ENCODE peak calls at places on chromosomes 11 and 22, in eight cellular contexts. P is fibroblast of lung; K is right atrium auricular region; T is thoracic aorta; G is prostate gland; U is pancreas; J is HCT116; B is CD8-positive, alpha-beta T cell. C is an unnamed sample. For H3K36me3, the result is how much of the 10 kb centered on the place peaks cover.

GRCh38 chr11:1631066-1631568 is 1.5 kb downstream of the KRTAP5-5 start:
- DNase-seq in B (no peak), J (no peak), U (no peak), P (no peak), G (no peak), K (no peak), T (no peak), C (peak)

GRCh38 chr11:69240332-69241074 is 53.5 kb upstream of the MYEOV start:
- DNase-seq in J (peak), P (peak), U (no peak), G (peak), B (peak), K (peak), T (no peak), C (no peak)

GRCh38 chr11:34789196-34789834 is 126.9 kb downstream of the APIP start:
- DNase-seq in T (no peak), K (no peak), G (no peak), B (no peak), J (no peak), P (no peak), U (no peak), C (no peak)

GRCh38 chr22:48477031-48477721 is 1350.5 kb downstream of the BRD1 start:
- DNase-seq in K (no peak), B (no peak), P (no peak), G (no peak), J (no peak), U (no peak), T (no peak), C (no peak)

GRCh38 chr22:26700462-26700861 is 43.1 kb downstream of the MIAT start:
- DNase-seq in G (no peak), P (no peak), T (no peak), B (no peak), U (no peak), K (no peak), J (no peak), C (no peak)

GRCh38 chr11:112822478-112823274 is 138.5 kb upstream of the NCAM1 start:
- DNase-seq in K (no peak), U (no peak), B (no peak), G (no peak), T (no peak), P (no peak), J (no peak), C (no peak)

GRCh38 chr11:77109236-77110019 is 6.8 kb downstream of the OMP start:
- DNase-seq in B (no peak), U (no peak), J (no peak), G (no peak), P (peak), K (no peak), T (no peak), C (no peak)

GRCh38 chr11:6738590-6738989 is 33.2 kb downstream of the OR2AG2 start:
- DNase-seq in G (no peak), K (no peak), B (no peak), T (no peak), J (no peak), P (no peak), U (no peak), C (no peak)

GRCh38 chr11:6057452-6057851 is 26.9 kb upstream of the OR56A1 start:
- DNase-seq in G (no peak), T (no peak), K (no peak), J (no peak), P (no peak), B (no peak), U (no peak), C (no peak)

GRCh38 chr22:45212992-45213751 is 27.5 kb downstream of the KIAA0930 start:
- DNase-seq in P (peak), K (peak), T (peak), U (no peak), B (no peak), G (no peak), J (no peak), C (peak)

GRCh38 chr22:33866521-33866920 is 53.8 kb downstream of the LARGE1 start:
- DNase-seq in U (no peak), K (no peak), B (no peak), G (no peak), J (no peak), P (no peak), T (no peak), C (no peak)

GRCh38 chr11:65915821-65916251 is 3.0 kb downstream of the C11orf68 start:
- DNase-seq in U (no peak), B (no peak), P (peak), T (peak), J (peak), K (peak), G (peak), C (peak)

GRCh38 chr11:90635886-90636285 is 413.0 kb upstream of the CHORDC1 start:
- DNase-seq in T (no peak), G (no peak), U (no peak), K (no peak), B (no peak), J (no peak), P (no peak), C (no peak)

GRCh38 chr11:46120711-46121327 is 435 bp downstream of the PHF21A start:
- DNase-seq in K (no peak), P (no peak), G (no peak), T (no peak), J (no peak), U (peak), B (peak), C (peak)

GRCh38 chr11:10454902-10455631 is at the start of gene AMPD3:
- DNase-seq in K (no peak), B (no peak), P (peak), J (peak), U (no peak), T (no peak), G (peak), C (peak)

GRCh38 chr11:15885913-15886698 is 470.2 kb downstream of the SOX6 start:
- DNase-seq in P (no peak), G (no peak), T (no peak), U (no peak), B (no peak), J (no peak), K (no peak), C (no peak)

GRCh38 chr11:6650980-6651379 is 4.6 kb downstream of the DCHS1 start:
- DNase-seq in P (no peak), U (no peak), T (no peak), G (no peak), B (no peak), J (no peak), K (no peak), C (no peak)

GRCh38 chr11:18623707-18624106 is 10.4 kb downstream of the SPTY2D1 start:
- DNase-seq in B (no peak), J (no peak), P (no peak), G (no peak), U (no peak), T (no peak), K (no peak), C (no peak)

GRCh38 chr11:86185346-86185745 is 59.2 kb upstream of the EED start:
- DNase-seq in K (no peak), G (no peak), J (no peak), B (no peak), P (no peak), U (no peak), T (no peak), C (no peak)

GRCh38 chr11:30216534-30216933 is 14.3 kb upstream of the FSHB start:
- DNase-seq in J (no peak), B (no peak), G (no peak), T (no peak), K (no peak), U (no peak), P (no peak), C (no peak)

GRCh38 chr22:23034621-23035556 is 35.4 kb upstream of the GNAZ start:
- DNase-seq in J (no peak), G (no peak), K (no peak), P (no peak), U (no peak), B (no peak), T (no peak), C (no peak)

GRCh38 chr11:75200051-75200450 is 40.5 kb upstream of the TPBGL start:
- DNase-seq in K (no peak), U (no peak), J (no peak), B (no peak), T (no peak), P (no peak), G (no peak), C (peak)

GRCh38 chr11:32893947-32894827 is 1.6 kb downstream of the QSER1 start:
- DNase-seq in G (peak), K (peak), T (no peak), U (peak), J (peak), P (peak), B (no peak), C (no peak)

GRCh38 chr11:118605116-118605867 is 2.1 kb upstream of the PHLDB1 start:
- DNase-seq in U (no peak), J (no peak), B (no peak), T (no peak), P (peak), G (no peak), K (peak), C (peak)

GRCh38 chr11:9662273-9662672 is 1.6 kb upstream of the SWAP70 start:
- DNase-seq in J (no peak), T (no peak), P (no peak), K (no peak), G (no peak), B (no peak), U (peak), C (no peak)

GRCh38 chr11:14541180-14541579 is 21.0 kb upstream of the PSMA1 start:
- DNase-seq in J (no peak), B (no peak), K (peak), G (no peak), T (no peak), P (peak), U (peak), C (no peak)

GRCh38 chr11:25943031-25943430 is 388.9 kb upstream of the ANO3 start:
- DNase-seq in B (no peak), U (no peak), K (no peak), G (no peak), P (no peak), T (no peak), J (no peak), C (no peak)

GRCh38 chr11:18677560-18677959 is 21.0 kb upstream of the TMEM86A start:
- DNase-seq in J (no peak), U (no peak), T (no peak), P (no peak), G (no peak), K (no peak), B (no peak), C (no peak)

GRCh38 chr11:3028808-3029207 is 28.4 kb downstream of the CARS1 start:
- DNase-seq in U (no peak), T (no peak), J (no peak), K (no peak), B (no peak), P (no peak), G (no peak), C (no peak)

GRCh38 chr22:22893891-22894739 is 6.5 kb downstream of the IGLL5 start:
- DNase-seq in J (no peak), U (no peak), T (no peak), G (no peak), K (no peak), P (no peak), B (no peak), C (peak)

GRCh38 chr11:8326337-8326736 is 62.7 kb upstream of the LMO1 start:
- DNase-seq in K (no peak), U (no peak), T (no peak), G (no peak), B (no peak), P (no peak), J (no peak), C (no peak)

GRCh38 chr11:98616256-98616655 is 404.5 kb upstream of the CNTN5 start:
- DNase-seq in U (no peak), B (no peak), G (no peak), J (no peak), T (no peak), P (no peak), K (no peak), C (no peak)

GRCh38 chr22:42313804-42314581 is 43.5 kb upstream of the TCF20 start:
- DNase-seq in G (peak), K (no peak), U (peak), J (peak), T (no peak), P (peak), B (no peak), C (peak)

GRCh38 chr22:35978889-35979288 is 49.7 kb downstream of the RBFOX2 start:
- DNase-seq in K (no peak), J (no peak), G (no peak), B (no peak), P (no peak), T (no peak), U (no peak), C (no peak)

GRCh38 chr11:17686185-17686980 is 33.0 kb upstream of the MYOD1 start:
- DNase-seq in J (no peak), P (no peak), U (no peak), T (no peak), K (no peak), B (no peak), G (no peak), C (no peak)

GRCh38 chr11:3338569-3339565 is 40.1 kb downstream of the ZNF195 start:
- DNase-seq in J (no peak), K (no peak), P (no peak), G (no peak), T (no peak), U (no peak), B (no peak), C (no peak)

GRCh38 chr11:11486002-11486401 is 133.0 kb upstream of the CSNK2A3 start:
- DNase-seq in U (no peak), T (no peak), K (no peak), P (no peak), J (no peak), B (no peak), G (no peak), C (no peak)

GRCh38 chr22:40026641-40027040 is 31.9 kb downstream of the FAM83F start:
- DNase-seq in G (no peak), P (no peak), B (no peak), K (no peak), U (no peak), T (no peak), J (no peak), C (no peak)
- H3K36me3 ChIP-seq in G (under half), P (under half), B (under half), K (under half), U (under half), T (under half), J (under half), C (under half)

DNA sequence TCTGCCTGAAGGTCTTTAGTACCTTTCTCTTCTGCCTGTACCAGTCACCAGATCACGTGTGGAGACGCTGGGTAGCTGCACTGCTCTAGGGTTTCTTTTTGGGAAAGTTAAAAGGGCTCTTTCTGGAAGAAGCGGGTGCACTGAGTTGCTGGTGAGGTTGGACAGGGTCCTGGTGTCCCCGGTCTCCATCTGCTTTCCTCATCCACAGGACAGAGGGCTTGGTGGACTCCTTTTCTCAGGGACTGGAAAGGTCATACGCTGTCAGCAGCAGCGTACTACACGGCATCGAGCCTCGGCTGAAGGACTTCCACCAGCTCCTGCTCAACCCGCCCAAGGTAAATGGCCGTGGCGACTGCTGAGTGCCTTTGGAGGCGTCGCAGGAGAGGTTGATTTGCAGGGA is 52.8 kb downstream of the SBF1 start:
- DNase-seq in P (no peak), K (no peak), T (no peak), G (no peak), U (no peak), B (no peak), J (no peak), C (no peak)
- H3K36me3 ChIP-seq in P (under half), K (half or more), T (half or more), G (under half), U (under half), B (under half), J (under half), C (half or more)

GRCh38 chr22:19473578-19473977 is 5.4 kb downstream of the UFD1 start:
- DNase-seq in U (no peak), T (no peak), J (no peak), G (no peak), B (no peak), K (no peak), P (no peak), C (no peak)
- H3K36me3 ChIP-seq in U (under half), T (half or more), J (half or more), G (under half), B (under half), K (half or more), P (under half), C (half or more)

DNA sequence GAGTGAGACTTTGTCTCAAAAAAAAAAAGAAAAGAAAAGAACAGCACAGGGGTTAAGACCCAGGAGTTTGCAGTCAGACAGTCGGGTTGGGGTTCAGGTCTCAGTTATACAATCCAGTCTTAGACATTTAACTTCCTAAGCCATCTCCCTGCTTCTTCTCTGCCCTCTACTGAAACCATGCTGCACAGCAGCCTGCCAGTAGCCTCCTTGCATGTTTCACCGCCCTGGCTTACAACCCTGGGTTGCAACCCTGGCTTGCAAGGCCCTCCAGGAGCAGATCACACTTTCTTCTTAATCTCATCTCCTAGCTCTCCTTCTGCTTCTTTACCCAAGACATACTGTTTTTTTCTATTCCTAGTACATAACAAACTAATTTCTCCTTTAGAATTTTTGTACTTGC is 5.9 kb upstream of the B3GAT3 start:
- DNase-seq in P (no peak), G (no peak), K (no peak), B (no peak), J (no peak), T (no peak), U (no peak), C (no peak)
- H3K36me3 ChIP-seq in P (under half), G (under half), K (half or more), B (half or more), J (half or more), T (half or more), U (under half), C (half or more)

GRCh38 chr22:38295863-38296262 is 21.4 kb downstream of the CSNK1E start:
- DNase-seq in J (no peak), B (no peak), P (no peak), K (no peak), T (no peak), U (no peak), G (no peak), C (no peak)

GRCh38 chr22:38296372-38296771 is 20.9 kb downstream of the CSNK1E start:
- DNase-seq in B (no peak), K (no peak), G (no peak), T (no peak), P (no peak), J (no peak), U (no peak), C (no peak)

GRCh38 chr22:38295339-38295738 is 21.9 kb downstream of the CSNK1E start:
- DNase-seq in T (no peak), G (no peak), B (no peak), P (no peak), U (no peak), K (no peak), J (no peak), C (no peak)

GRCh38 chr22:38292694-38293093 is 19.9 kb upstream of the TMEM184B start:
- DNase-seq in T (no peak), B (no peak), P (peak), G (no peak), J (no peak), K (no peak), U (no peak), C (no peak)

DNA sequence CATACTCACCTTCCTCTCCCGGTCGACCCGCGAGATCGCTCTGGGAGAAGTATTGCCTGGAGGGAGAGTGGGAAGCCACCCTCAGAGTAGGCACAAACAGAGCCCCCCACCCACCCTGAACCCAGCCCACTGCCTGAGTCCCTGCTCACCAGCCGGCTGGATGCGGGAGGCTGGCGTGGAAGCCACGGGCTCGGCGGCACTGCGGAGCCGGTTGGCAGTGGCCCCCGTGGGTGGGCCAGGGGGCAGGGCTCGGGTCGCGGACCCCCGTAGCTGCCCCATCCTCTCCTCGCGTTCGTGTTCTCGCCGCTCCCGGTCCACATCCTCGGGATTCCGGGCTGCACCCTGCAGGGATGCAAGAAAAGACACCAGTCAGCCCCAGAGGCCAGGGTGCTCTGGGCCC is 21.4 kb upstream of the TMEM184B start:
- DNase-seq in B (no peak), G (no peak), P (no peak), T (no peak), J (no peak), U (no peak), K (no peak), C (no peak)
- H3K36me3 ChIP-seq in B (under half), G (under half), P (half or more), T (half or more), J (half or more), U (under half), K (half or more), C (half or more)

GRCh38 chr22:30893434-30894370 is 74.9 kb downstream of the MORC2 start:
- DNase-seq in G (no peak), B (peak), T (no peak), P (no peak), J (no peak), K (no peak), U (no peak), C (no peak)

GRCh38 chr22:30891443-30891755 is 77.2 kb downstream of the MORC2 start:
- DNase-seq in P (no peak), J (no peak), B (no peak), T (no peak), G (no peak), U (peak), K (no peak), C (no peak)

GRCh38 chr22:30892731-30893221 is 75.8 kb downstream of the MORC2 start:
- DNase-seq in B (no peak), P (no peak), G (no peak), U (peak), K (no peak), J (no peak), T (no peak), C (no peak)

GRCh38 chr22:30891781-30892180 is 76.8 kb downstream of the MORC2 start:
- DNase-seq in K (no peak), G (no peak), T (no peak), J (no peak), U (peak), B (no peak), P (no peak), C (no peak)

GRCh38 chr22:30892286-30892685 is 76.3 kb downstream of the MORC2 start:
- DNase-seq in B (peak), P (no peak), G (no peak), U (peak), T (no peak), J (no peak), K (no peak), C (no peak)
- H3K36me3 ChIP-seq in B (under half), P (under half), G (under half), U (under half), T (under half), J (under half), K (under half), C (under half)

DNA sequence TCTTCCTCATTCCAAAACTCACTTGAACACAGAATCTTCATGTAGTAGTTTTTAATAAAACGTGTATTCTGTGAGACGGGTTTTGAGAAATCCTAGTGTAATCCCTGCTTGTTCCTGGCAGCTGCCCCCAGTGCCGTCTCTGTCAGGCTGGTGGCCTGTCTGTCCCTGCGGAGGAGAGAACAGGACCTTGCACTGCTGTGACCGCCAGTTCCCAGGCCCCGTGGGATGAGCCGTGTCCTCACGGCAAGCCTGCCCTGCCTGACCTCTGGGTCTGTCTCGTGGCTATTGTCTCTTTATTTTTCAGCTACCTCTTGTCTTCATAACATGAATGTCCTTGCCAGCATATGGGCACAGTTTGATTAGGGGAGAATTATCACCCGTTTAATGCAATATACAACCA is 535.5 kb upstream of the B3GAT1 start:
- DNase-seq in G (no peak), U (no peak), B (no peak), P (no peak), T (no peak), K (no peak), J (no peak), C (no peak)
- H3K36me3 ChIP-seq in G (under half), U (under half), B (under half), P (under half), T (under half), K (under half), J (under half), C (under half)

C was measured in sigmoid colon.